ENCODE peak calls at places on chromosomes 3 and 15, in four cellular contexts. One of them, this sample, is unnamed.
A peak's percentile ranks its signal among the peaks of the same experiment; 100 is the strongest.

GRCh38 chr15:84006467-84006866 is 229.1 kb upstream of the GOLGA6L4 start:
- DNase-seq in HS-5: no peak
- DNase-seq in glutamatergic neuron: no peak
- DNase-seq in EL: no peak
- DNase-seq in this sample: no peak

GRCh38 chr15:88701561-88702095 is 62.8 kb downstream of the ISG20 start:
- DNase-seq in EL: peak; percentile 10
- DNase-seq in HS-5: no peak
- DNase-seq in glutamatergic neuron: no peak
- DNase-seq in this sample: no peak

GRCh38 chr3:97952280-97952679 is 20.0 kb downstream of the RIOX2 start:
- DNase-seq in EL: peak; percentile 45
- DNase-seq in HS-5: peak; percentile 48
- DNase-seq in glutamatergic neuron: no peak
- DNase-seq in this sample: no peak

GRCh38 chr15:63909819-63910437 is 76.2 kb upstream of the HERC1 start:
- DNase-seq in glutamatergic neuron: peak; percentile 66
- DNase-seq in HS-5: no peak
- DNase-seq in EL: peak; percentile 79
- DNase-seq in this sample: no peak

GRCh38 chr15:83205725-83206324 is 1.8 kb downstream of the HDGFL3 start:
- DNase-seq in HS-5: no peak
- DNase-seq in glutamatergic neuron: no peak
- DNase-seq in EL: peak; percentile 45
- DNase-seq in this sample: no peak

GRCh38 chr3:175129126-175129525 is 270.0 kb downstream of the NAALADL2 start:
- DNase-seq in EL: peak; percentile 14
- DNase-seq in glutamatergic neuron: no peak
- DNase-seq in HS-5: no peak
- DNase-seq in this sample: peak; percentile 34

GRCh38 chr3:135097276-135097946 is 302.4 kb downstream of the EPHB1 start:
- DNase-seq in glutamatergic neuron: no peak
- DNase-seq in HS-5: no peak
- DNase-seq in EL: no peak
- DNase-seq in this sample: no peak

GRCh38 chr3:89372456-89372855 is 265.0 kb downstream of the EPHA3 start:
- DNase-seq in HS-5: peak; percentile 41
- DNase-seq in glutamatergic neuron: no peak
- DNase-seq in EL: no peak
- DNase-seq in this sample: no peak

GRCh38 chr3:172305552-172305951 is 142.7 kb downstream of the GHSR start:
- DNase-seq in HS-5: peak; percentile 61
- DNase-seq in EL: peak; percentile 72
- DNase-seq in glutamatergic neuron: no peak
- DNase-seq in this sample: peak; percentile 76

GRCh38 chr15:52496776-52497470 is 31.8 kb downstream of the MYO5A start:
- DNase-seq in HS-5: peak; percentile 91
- DNase-seq in glutamatergic neuron: no peak
- DNase-seq in EL: peak; percentile 78
- DNase-seq in this sample: peak; percentile 89

GRCh38 chr15:39782441-39783138 is at the start of gene FSIP1:
- DNase-seq in HS-5: peak; percentile 90
- DNase-seq in glutamatergic neuron: peak; percentile 97
- DNase-seq in EL: peak; percentile 97
- DNase-seq in this sample: peak; percentile 87

GRCh38 chr15:81338422-81339007 is 14.6 kb upstream of the STARD5 start:
- DNase-seq in HS-5: peak; percentile 78
- DNase-seq in glutamatergic neuron: no peak
- DNase-seq in EL: peak; percentile 93
- DNase-seq in this sample: peak; percentile 70

GRCh38 chr15:78130012-78130353 is 1.3 kb downstream of the CIB2 start:
- DNase-seq in HS-5: no peak
- DNase-seq in glutamatergic neuron: no peak
- DNase-seq in EL: no peak
- DNase-seq in this sample: no peak

GRCh38 chr3:38136272-38136806 is 588 bp downstream of the ACAA1 start:
- DNase-seq in HS-5: no peak
- DNase-seq in EL: peak; percentile 48
- DNase-seq in glutamatergic neuron: peak; percentile 54
- DNase-seq in this sample: no peak

This sample was measured in epithelial cell of prostate.